ENCODE peak calls at places on chromosomes 7 and 10, in five cellular contexts. N is CD8-positive, alpha-beta T cell; O is body of pancreas; E is upper lobe of right lung; R is Panc1. Z is an unnamed sample.
A peak's percentile ranks its signal among the peaks of the same experiment; 100 is the strongest.

GRCh38 chr10:104353325-104354048 is at the start of gene CFAP58:
- DNase-seq in N (peak; percentile 82), O (peak; percentile 97), E (peak; percentile 96), R (peak; percentile 89), Z (peak; percentile 91)

GRCh38 chr10:33277135-33277536 is 57.3 kb downstream of the NRP1 start:
- DNase-seq in N (no peak), O (peak; percentile 24), E (no peak), R (no peak), Z (no peak)

GRCh38 chr7:107123392-107123791 is 45.4 kb upstream of the HBP1 start:
- DNase-seq in N (no peak), O (no peak), E (no peak), R (no peak), Z (no peak)

GRCh38 chr7:85038466-85038865 is 148.4 kb downstream of the SEMA3D start:
- DNase-seq in N (no peak), O (no peak), E (no peak), R (no peak), Z (no peak)

GRCh38 chr7:71783779-71784178 is 628.4 kb downstream of the CALN1 start:
- DNase-seq in N (no peak), O (no peak), E (no peak), R (no peak), Z (no peak)

GRCh38 chr10:43622022-43622421 is 15.8 kb downstream of the ZNF485 start:
- DNase-seq in N (no peak), O (no peak), E (no peak), R (no peak), Z (no peak)

GRCh38 chr7:156777364-156778069 is 115.5 kb downstream of the LMBR1 start:
- DNase-seq in N (no peak), O (no peak), E (no peak), R (no peak), Z (peak; percentile 1)

GRCh38 chr10:28139138-28139537 is 140.3 kb upstream of the ODAD2 start:
- DNase-seq in N (no peak), O (no peak), E (no peak), R (no peak), Z (no peak)

GRCh38 chr7:106957766-106958165 is 86.7 kb upstream of the PRKAR2B start:
- DNase-seq in N (no peak), O (no peak), E (no peak), R (no peak), Z (no peak)

GRCh38 chr7:141944811-141945210 is 2.0 kb downstream of the CLEC5A start:
- DNase-seq in N (no peak), O (no peak), E (no peak), R (no peak), Z (no peak)

GRCh38 chr7:115014794-115015193 is 92.9 kb downstream of the MDFIC start:
- DNase-seq in N (no peak), O (no peak), E (no peak), R (no peak), Z (no peak)

GRCh38 chr7:94654764-94655561 is 970 bp downstream of the SGCE start:
- DNase-seq in N (no peak), O (peak; percentile 27), E (no peak), R (no peak), Z (peak; percentile 1)

GRCh38 chr7:128310499-128310898 is 33.2 kb downstream of the RBM28 start:
- DNase-seq in N (no peak), O (no peak), E (no peak), R (no peak), Z (no peak)

GRCh38 chr7:1096156-1097119 is 8.5 kb downstream of the GPER1 start:
- DNase-seq in N (no peak), O (peak; percentile 40), E (peak; percentile 80), R (no peak), Z (no peak)

GRCh38 chr10:84077728-84078127 is 61.6 kb upstream of the GHITM start:
- DNase-seq in N (no peak), O (no peak), E (no peak), R (no peak), Z (no peak)

GRCh38 chr10:84076047-84076388 is 63.3 kb upstream of the GHITM start:
- DNase-seq in N (no peak), O (no peak), E (no peak), R (no peak), Z (no peak)

GRCh38 chr10:84078771-84079170 is 60.5 kb upstream of the GHITM start:
- DNase-seq in N (no peak), O (no peak), E (no peak), R (no peak), Z (no peak)

GRCh38 chr10:84075226-84076046 is 63.9 kb upstream of the GHITM start:
- DNase-seq in N (no peak), O (no peak), E (no peak), R (no peak), Z (no peak)

GRCh38 chr10:84076540-84077195 is 62.6 kb upstream of the GHITM start:
- DNase-seq in N (no peak), O (no peak), E (no peak), R (no peak), Z (no peak)
- H3K27ac ChIP-seq in N (no peak overlapping the region), O (no peak overlapping the region), E (peak overlapping the region; percentile 3), R (no peak overlapping the region), Z (no peak overlapping the region)

GRCh38 chr7:39949980-39950472 is at the start of gene CDK13:
- DNase-seq in N (peak; percentile 86), O (peak; percentile 74), E (peak; percentile 93), R (no peak), Z (peak; percentile 95)
- H3K4me1 ChIP-seq in N (peaks cover 35% of the 10 kb centered on the region), O (peaks cover 25% of the 10 kb centered on the region), E (peaks cover 29% of the 10 kb centered on the region), R (peaks cover 18% of the 10 kb centered on the region), Z (peaks cover 40% of the 10 kb centered on the region)

GRCh38 chr7:130986271-130986690 is 252.3 kb upstream of the KLF14 start:
- DNase-seq in N (no peak), O (no peak), E (no peak), R (no peak), Z (peak; percentile 78)
- H3K27ac ChIP-seq in N (peak overlapping the region; percentile 52), O (peak overlapping the region; percentile 29), E (peak overlapping the region; percentile 80), R (no peak overlapping the region), Z (peak overlapping the region; percentile 73)

GRCh38 chr10:13348216-13349017 is at the start of gene SEPHS1:
- DNase-seq in N (peak; percentile 74), O (peak; percentile 82), E (peak; percentile 89), R (no peak), Z (peak; percentile 82)

GRCh38 chr10:13346280-13346819 is 1.7 kb downstream of the SEPHS1 start:
- DNase-seq in N (no peak), O (peak; percentile 19), E (no peak), R (no peak), Z (no peak)

GRCh38 chr10:13347235-13348156 is 597 bp downstream of the SEPHS1 start:
- DNase-seq in N (peak; percentile 68), O (peak; percentile 86), E (peak; percentile 94), R (no peak), Z (peak; percentile 81)

GRCh38 chr10:13349776-13350274 is 1.7 kb upstream of the SEPHS1 start:
- DNase-seq in N (no peak), O (peak; percentile 50), E (peak; percentile 77), R (no peak), Z (peak; percentile 8)

DNA sequence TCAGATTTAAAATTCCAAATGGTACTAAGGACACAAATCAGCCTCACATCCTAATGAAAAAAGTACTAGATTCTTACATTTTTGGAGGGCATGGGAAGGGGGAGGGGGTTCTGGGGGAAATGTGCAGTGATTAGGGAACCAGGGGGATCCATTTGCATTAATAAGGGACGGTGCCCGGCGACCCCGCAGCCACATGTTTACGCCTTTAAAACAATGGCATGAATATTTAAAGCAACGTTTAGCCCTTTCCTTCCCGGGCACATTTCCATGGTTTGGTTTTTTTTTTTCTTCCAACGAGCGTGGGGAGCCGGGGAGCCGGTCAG is 1.2 kb downstream of the SEPHS1 start:
- DNase-seq in N (no peak), O (no peak), E (no peak), R (no peak), Z (no peak)
- H3K4me1 ChIP-seq in N (peaks cover 40% of the 10 kb centered on the region), O (peaks cover 22% of the 10 kb centered on the region), E (peaks cover 29% of the 10 kb centered on the region), R (peaks cover 3% of the 10 kb centered on the region), Z (peaks cover 47% of the 10 kb centered on the region)

DNA sequence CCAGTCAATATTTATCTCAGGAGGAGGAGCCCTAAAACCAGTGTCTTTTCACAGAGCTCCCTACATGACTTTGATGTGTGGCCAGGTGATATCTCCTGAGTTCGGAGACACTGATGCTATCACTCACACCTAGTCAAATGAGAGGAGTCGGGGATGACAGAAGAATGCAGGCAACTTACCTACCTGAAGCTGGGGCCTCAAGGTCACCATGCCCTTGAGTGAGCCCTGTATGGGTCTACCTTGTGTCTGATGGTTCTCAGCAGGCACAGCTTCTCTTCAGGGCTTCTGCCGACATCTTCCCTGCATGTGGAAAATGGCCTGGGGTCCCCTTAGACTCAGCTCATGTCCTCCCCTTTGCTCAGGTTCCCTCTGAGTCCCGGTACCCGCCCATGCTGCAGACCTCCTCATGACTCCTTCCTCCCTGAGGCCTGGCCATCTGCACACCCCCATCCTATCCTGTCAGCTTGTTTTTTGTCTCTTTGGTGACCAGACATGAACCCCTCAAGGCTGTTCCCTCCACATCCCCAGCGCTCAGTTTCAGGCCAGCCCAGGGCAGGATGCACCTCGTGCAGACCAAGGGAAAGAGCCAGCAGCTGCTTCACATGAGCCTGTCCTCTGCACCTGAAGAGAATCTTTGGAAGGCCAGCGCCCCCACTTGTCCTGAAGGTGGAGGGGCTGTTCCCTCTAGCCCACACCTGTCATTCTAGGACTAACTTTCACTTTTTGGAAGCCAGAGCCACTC is 74.6 kb upstream of the GDF10 start:
- DNase-seq in N (no peak), O (no peak), E (no peak), R (no peak), Z (no peak)
- H3K27ac ChIP-seq in N (no peak overlapping the region), O (no peak overlapping the region), E (no peak overlapping the region), R (no peak overlapping the region), Z (no peak overlapping the region)

GRCh38 chr7:155665079-155665956 is 20.9 kb downstream of the RBM33 start:
- DNase-seq in N (no peak), O (no peak), E (no peak), R (no peak), Z (no peak)
- H3K4me1 ChIP-seq in N (peaks cover 49% of the 10 kb centered on the region), O (peaks cover 36% of the 10 kb centered on the region), E (peaks cover 53% of the 10 kb centered on the region), R (peaks cover 19% of the 10 kb centered on the region), Z (peaks cover 86% of the 10 kb centered on the region)

DNA sequence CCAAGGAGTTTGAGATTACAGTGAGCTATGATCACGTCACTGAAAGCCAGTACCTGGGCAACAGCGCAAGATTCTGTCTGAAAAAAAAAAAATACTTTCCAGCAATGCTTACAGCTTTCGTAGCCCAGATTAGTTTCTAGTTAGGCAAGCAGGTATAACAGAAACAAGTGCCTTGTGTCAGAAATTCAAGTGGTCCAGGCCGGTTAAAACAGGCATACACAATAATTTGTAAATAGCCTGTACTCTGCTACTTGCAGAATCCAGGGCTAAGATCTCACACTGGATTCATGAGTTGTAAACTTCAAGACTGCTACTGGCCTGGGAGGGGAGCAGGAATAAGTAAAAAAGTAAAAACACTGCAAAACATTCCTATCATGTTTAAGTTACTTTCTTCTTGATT is 512.9 kb downstream of the IPMK start:
- DNase-seq in N (no peak), O (no peak), E (no peak), R (no peak), Z (no peak)
- H3K27ac ChIP-seq in N (no peak overlapping the region), O (no peak overlapping the region), E (no peak overlapping the region), R (no peak overlapping the region), Z (no peak overlapping the region)

GRCh38 chr10:132294196-132294520 is 13.6 kb downstream of the STK32C start:
- DNase-seq in N (no peak), O (no peak), E (peak; percentile 41), R (no peak), Z (no peak)
- H3K4me1 ChIP-seq in N (no peaks in the 10 kb centered on the region), O (no peaks in the 10 kb centered on the region), E (no peaks in the 10 kb centered on the region), R (peaks cover 13% of the 10 kb centered on the region), Z (peaks cover 4% of the 10 kb centered on the region)

Z was measured in CD4-positive, alpha-beta memory T cell.